ENCODE peak calls at places on chromosome 5, in five cellular contexts. One of them, this sample, is unnamed.

GRCh38 chr5:431001-431710 is 11.8 kb upstream of the EXOC3 start:
- DNase-seq in nephron progenitor cell: peak; percentile 77
- DNase-seq in neural crest cell: peak; percentile 69
- DNase-seq in GM20000: peak; percentile 89
- DNase-seq in progenitor cell of endocrine pancreas: peak; percentile 64
- DNase-seq in this sample: peak; percentile 84

GRCh38 chr5:81302596-81302995 is 1.2 kb downstream of the ZCCHC9 start:
- DNase-seq in nephron progenitor cell: no peak
- DNase-seq in neural crest cell: no peak
- DNase-seq in GM20000: no peak
- DNase-seq in progenitor cell of endocrine pancreas: no peak
- DNase-seq in this sample: no peak

GRCh38 chr5:140633081-140633471 is at the start of gene CD14:
- DNase-seq in nephron progenitor cell: no peak
- DNase-seq in neural crest cell: no peak
- DNase-seq in GM20000: no peak
- DNase-seq in progenitor cell of endocrine pancreas: no peak
- DNase-seq in this sample: no peak

GRCh38 chr5:40689442-40689841 is 9.7 kb downstream of the PTGER4 start:
- DNase-seq in nephron progenitor cell: no peak
- DNase-seq in neural crest cell: no peak
- DNase-seq in GM20000: no peak
- DNase-seq in progenitor cell of endocrine pancreas: no peak
- DNase-seq in this sample: no peak

GRCh38 chr5:149452665-149453617 is 73.8 kb upstream of the IL17B start:
- DNase-seq in nephron progenitor cell: no peak
- DNase-seq in neural crest cell: no peak
- DNase-seq in GM20000: no peak
- DNase-seq in progenitor cell of endocrine pancreas: no peak
- DNase-seq in this sample: no peak

GRCh38 chr5:10920400-10920799 is 159.4 kb upstream of the DAP start:
- DNase-seq in nephron progenitor cell: no peak
- DNase-seq in neural crest cell: no peak
- DNase-seq in GM20000: no peak
- DNase-seq in progenitor cell of endocrine pancreas: no peak
- DNase-seq in this sample: no peak

GRCh38 chr5:37665272-37665671 is 174.6 kb downstream of the GDNF start:
- DNase-seq in nephron progenitor cell: no peak
- DNase-seq in neural crest cell: no peak
- DNase-seq in GM20000: no peak
- DNase-seq in progenitor cell of endocrine pancreas: no peak
- DNase-seq in this sample: no peak

GRCh38 chr5:36870399-36871040 is 6.0 kb upstream of the NIPBL start:
- DNase-seq in nephron progenitor cell: peak; percentile 8
- DNase-seq in neural crest cell: no peak
- DNase-seq in GM20000: peak; percentile 65
- DNase-seq in progenitor cell of endocrine pancreas: no peak
- DNase-seq in this sample: no peak

GRCh38 chr5:156815988-156816599 is 34.0 kb upstream of the PPP1R2B start:
- DNase-seq in nephron progenitor cell: peak; percentile 23
- DNase-seq in neural crest cell: peak; percentile 36
- DNase-seq in GM20000: peak; percentile 53
- DNase-seq in progenitor cell of endocrine pancreas: no peak
- DNase-seq in this sample: peak; percentile 46

GRCh38 chr5:158423623-158424200 is 564.8 kb upstream of the CLINT1 start:
- DNase-seq in nephron progenitor cell: no peak
- DNase-seq in neural crest cell: no peak
- DNase-seq in GM20000: no peak
- DNase-seq in progenitor cell of endocrine pancreas: no peak
- DNase-seq in this sample: no peak

GRCh38 chr5:57911466-57911865 is 428.9 kb upstream of the ACTBL2 start:
- DNase-seq in nephron progenitor cell: no peak
- DNase-seq in neural crest cell: no peak
- DNase-seq in GM20000: no peak
- DNase-seq in progenitor cell of endocrine pancreas: no peak
- DNase-seq in this sample: no peak

GRCh38 chr5:72711361-72711760 is 105.1 kb upstream of the TNPO1 start:
- DNase-seq in nephron progenitor cell: no peak
- DNase-seq in neural crest cell: no peak
- DNase-seq in GM20000: no peak
- DNase-seq in progenitor cell of endocrine pancreas: no peak
- DNase-seq in this sample: no peak

GRCh38 chr5:63553069-63553468 is 409.2 kb downstream of the HTR1A start:
- DNase-seq in nephron progenitor cell: no peak
- DNase-seq in neural crest cell: no peak
- DNase-seq in GM20000: no peak
- DNase-seq in progenitor cell of endocrine pancreas: no peak
- DNase-seq in this sample: no peak

GRCh38 chr5:168177831-168178450 is 113.5 kb upstream of the WWC1 start:
- DNase-seq in nephron progenitor cell: peak; percentile 42
- DNase-seq in neural crest cell: no peak
- DNase-seq in GM20000: no peak
- DNase-seq in progenitor cell of endocrine pancreas: no peak
- DNase-seq in this sample: no peak

GRCh38 chr5:9851458-9851857 is 221.3 kb upstream of the TAS2R1 start:
- DNase-seq in nephron progenitor cell: no peak
- DNase-seq in neural crest cell: no peak
- DNase-seq in GM20000: no peak
- DNase-seq in progenitor cell of endocrine pancreas: no peak
- DNase-seq in this sample: no peak

GRCh38 chr5:51386916-51387853 is 3.9 kb downstream of the ISL1 start:
- DNase-seq in nephron progenitor cell: peak; percentile 33
- DNase-seq in neural crest cell: no peak
- DNase-seq in GM20000: no peak
- DNase-seq in progenitor cell of endocrine pancreas: no peak
- DNase-seq in this sample: peak; percentile 73

GRCh38 chr5:14218897-14219573 is 75.9 kb downstream of the TRIO start:
- DNase-seq in nephron progenitor cell: no peak
- DNase-seq in neural crest cell: no peak
- DNase-seq in GM20000: no peak
- DNase-seq in progenitor cell of endocrine pancreas: no peak
- DNase-seq in this sample: no peak

GRCh38 chr5:61808884-61809283 is 476.8 kb downstream of the ZSWIM6 start:
- DNase-seq in nephron progenitor cell: no peak
- DNase-seq in neural crest cell: no peak
- DNase-seq in GM20000: no peak
- DNase-seq in progenitor cell of endocrine pancreas: no peak
- DNase-seq in this sample: no peak
- TF ChIP-seq CTCF in nephron progenitor cell: no peak
- TF ChIP-seq CTCF in neural crest cell: no peak
- TF ChIP-seq CTCF in GM20000: no peak
- TF ChIP-seq CTCF in progenitor cell of endocrine pancreas: no peak
- TF ChIP-seq CTCF in this sample: no peak

GRCh38 chr5:42912184-42912766 is 100.6 kb upstream of the SELENOP start:
- DNase-seq in nephron progenitor cell: no peak
- DNase-seq in neural crest cell: no peak
- DNase-seq in GM20000: no peak
- DNase-seq in progenitor cell of endocrine pancreas: no peak
- DNase-seq in this sample: no peak
- TF ChIP-seq CTCF in nephron progenitor cell: no peak
- TF ChIP-seq CTCF in neural crest cell: peak; percentile 40
- TF ChIP-seq CTCF in GM20000: no peak
- TF ChIP-seq CTCF in progenitor cell of endocrine pancreas: peak; percentile 38
- TF ChIP-seq CTCF in this sample: no peak

DNA sequence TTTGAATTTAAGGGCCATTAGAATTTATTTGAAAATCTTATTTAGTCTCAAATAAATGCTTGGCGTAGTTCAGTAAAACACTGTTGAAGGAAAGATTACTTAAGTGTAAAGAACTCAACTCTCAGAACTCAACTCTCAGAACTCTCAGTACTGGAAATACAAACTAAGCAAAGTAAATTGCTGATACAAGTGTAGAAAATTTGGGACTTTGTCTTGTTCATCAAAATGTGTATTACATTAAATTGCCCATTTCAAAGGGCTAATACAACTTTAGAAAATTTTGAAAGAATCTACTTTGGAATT is 99.4 kb downstream of the CSNK1G3 start:
- DNase-seq in nephron progenitor cell: no peak
- DNase-seq in neural crest cell: no peak
- DNase-seq in GM20000: no peak
- DNase-seq in progenitor cell of endocrine pancreas: no peak
- DNase-seq in this sample: no peak
- TF ChIP-seq CTCF in nephron progenitor cell: peak; percentile 1
- TF ChIP-seq CTCF in neural crest cell: no peak
- TF ChIP-seq CTCF in GM20000: no peak
- TF ChIP-seq CTCF in progenitor cell of endocrine pancreas: no peak
- TF ChIP-seq CTCF in this sample: peak; percentile 52

GRCh38 chr5:177312649-177313181 is 1.0 kb upstream of the MXD3 start:
- DNase-seq in nephron progenitor cell: peak; percentile 48
- DNase-seq in neural crest cell: no peak
- DNase-seq in GM20000: no peak
- DNase-seq in progenitor cell of endocrine pancreas: no peak
- DNase-seq in this sample: no peak
- TF ChIP-seq CTCF in nephron progenitor cell: no peak
- TF ChIP-seq CTCF in neural crest cell: no peak
- TF ChIP-seq CTCF in GM20000: peak; percentile 23
- TF ChIP-seq CTCF in progenitor cell of endocrine pancreas: no peak
- TF ChIP-seq CTCF in this sample: no peak

GRCh38 chr5:32038537-32038936 is 135.6 kb downstream of the GOLPH3 start:
- DNase-seq in nephron progenitor cell: no peak
- DNase-seq in neural crest cell: no peak
- DNase-seq in GM20000: no peak
- DNase-seq in progenitor cell of endocrine pancreas: no peak
- DNase-seq in this sample: no peak
- TF ChIP-seq CTCF in nephron progenitor cell: no peak
- TF ChIP-seq CTCF in neural crest cell: no peak
- TF ChIP-seq CTCF in GM20000: no peak
- TF ChIP-seq CTCF in progenitor cell of endocrine pancreas: no peak
- TF ChIP-seq CTCF in this sample: no peak